ENCODE peak calls at places on chromosomes 5 and 9, in seven cellular contexts. R is PC-3, S is tibial nerve, E is left ventricle myocardium inferior, A is cardiac muscle cell, B is pancreas, U is tibial artery. J is an unnamed sample.

GRCh38 chr5:134582281-134582680 is 50.3 kb downstream of the SAR1B start:
- DNase-seq in E (no peak), U (no peak), R (no peak), S (no peak), B (no peak), A (no peak), J (no peak)

GRCh38 chr5:179373101-179373934 is 28.1 kb upstream of the ADAMTS2 start:
- DNase-seq in E (no peak), R (no peak), S (no peak), B (no peak), U (peak; percentile 9), A (no peak), J (no peak)

GRCh38 chr5:155418960-155419579 is 405.5 kb downstream of the KIF4B start:
- DNase-seq in B (no peak), R (no peak), E (no peak), A (no peak), S (no peak), U (no peak), J (peak; percentile 2)

GRCh38 chr9:77486968-77487367 is 161.2 kb downstream of the GNA14 start:
- DNase-seq in E (no peak), R (peak; percentile 35), U (no peak), A (no peak), B (no peak), S (no peak), J (peak; percentile 70)

GRCh38 chr9:84229186-84229585 is 111.4 kb downstream of the SLC28A3 start:
- DNase-seq in S (no peak), A (no peak), E (no peak), R (no peak), U (no peak), B (no peak), J (no peak)

GRCh38 chr9:128382261-128382660 is 11.1 kb downstream of the URM1 start:
- DNase-seq in S (no peak), U (no peak), A (no peak), R (no peak), B (no peak), E (no peak), J (no peak)

GRCh38 chr5:141747152-141747640 is 65.2 kb upstream of the ARAP3 start:
- DNase-seq in E (peak; percentile 87), U (peak; percentile 47), S (peak; percentile 22), B (peak; percentile 74), A (peak; percentile 87), R (peak; percentile 41), J (no peak)

GRCh38 chr5:40691894-40692293 is 12.2 kb downstream of the PTGER4 start:
- DNase-seq in R (no peak), A (no peak), B (no peak), U (no peak), S (no peak), E (no peak), J (no peak)

GRCh38 chr5:55037046-55037771 is 13.2 kb downstream of the GZMK start:
- DNase-seq in U (no peak), B (no peak), R (no peak), E (no peak), A (no peak), S (no peak), J (no peak)

GRCh38 chr5:56625577-56625976 is 189.8 kb upstream of the MAP3K1 start:
- DNase-seq in U (no peak), S (no peak), A (peak; percentile 91), B (no peak), R (peak; percentile 66), E (no peak), J (peak; percentile 82)

GRCh38 chr5:132771559-132771998 is 5.5 kb downstream of the SEPTIN8 start:
- DNase-seq in S (no peak), R (no peak), A (peak; percentile 73), E (peak; percentile 60), U (peak; percentile 76), B (no peak), J (no peak)

GRCh38 chr5:61304611-61305369 is 27.3 kb upstream of the ZSWIM6 start:
- DNase-seq in R (peak; percentile 88), E (peak; percentile 18), B (peak; percentile 35), A (peak; percentile 87), U (no peak), S (no peak), J (peak; percentile 100)

GRCh38 chr5:107652839-107653607 is 17.7 kb downstream of the EFNA5 start:
- DNase-seq in R (no peak), E (no peak), B (no peak), U (no peak), S (no peak), A (no peak), J (no peak)

GRCh38 chr9:89137548-89138462 is 40.8 kb downstream of the SHC3 start:
- DNase-seq in U (peak; percentile 82), E (peak; percentile 19), S (peak; percentile 37), B (peak; percentile 6), R (peak; percentile 90), A (peak; percentile 97), J (peak; percentile 92)

GRCh38 chr5:82719368-82719767 is 357.8 kb downstream of the TMEM167A start:
- DNase-seq in B (no peak), R (peak; percentile 3), A (peak; percentile 68), S (no peak), E (no peak), U (no peak), J (peak; percentile 18)

GRCh38 chr9:129712595-129713524 is 40.0 kb downstream of the PTGES start:
- DNase-seq in E (no peak), A (peak; percentile 52), U (no peak), R (peak; percentile 12), B (no peak), S (no peak), J (no peak)

GRCh38 chr9:91395553-91396470 is 27.8 kb downstream of the NFIL3 start:
- DNase-seq in E (no peak), R (peak; percentile 77), B (no peak), S (no peak), A (peak; percentile 89), U (no peak), J (peak; percentile 93)

GRCh38 chr9:94086468-94086867 is 2.2 kb downstream of the PTPDC1 start:
- DNase-seq in B (no peak), U (no peak), E (no peak), A (peak; percentile 81), R (peak; percentile 91), S (no peak), J (peak; percentile 84)

GRCh38 chr5:163260961-163261360 is 176.4 kb upstream of the CCNG1 start:
- DNase-seq in S (no peak), U (no peak), B (no peak), A (no peak), E (no peak), R (no peak), J (no peak)

GRCh38 chr5:18652404-18653215 is 1018.4 kb downstream of the TAF11L14 start:
- DNase-seq in R (no peak), U (no peak), S (no peak), E (no peak), A (no peak), B (no peak), J (no peak)

GRCh38 chr5:24167791-24168190 is 477.0 kb downstream of the CDH10 start:
- DNase-seq in A (no peak), E (no peak), R (peak; percentile 10), B (no peak), U (no peak), S (no peak), J (peak; percentile 9)

GRCh38 chr5:15013654-15014463 is 142.3 kb upstream of the ANKH start:
- DNase-seq in A (peak; percentile 85), U (no peak), B (no peak), E (no peak), S (no peak), R (peak; percentile 93), J (peak; percentile 72)
- TF ChIP-seq CTCF in A (peak; percentile 62), U (peak; percentile 63), B (peak; percentile 63), E (peak; percentile 80), S (peak; percentile 51), R (peak; percentile 89), J (peak; percentile 41)

GRCh38 chr9:14395300-14396082 is 81.5 kb upstream of the NFIB start:
- DNase-seq in S (no peak), E (peak; percentile 42), B (no peak), A (no peak), U (no peak), R (no peak), J (no peak)
- TF ChIP-seq CTCF in S (no peak), E (no peak), B (no peak), A (no peak), U (no peak), R (no peak), J (no peak)

GRCh38 chr9:79684711-79685575 is 113.2 kb downstream of the TLE4 start:
- DNase-seq in U (no peak), R (no peak), S (no peak), B (no peak), E (no peak), A (no peak), J (peak; percentile 63)

GRCh38 chr9:79688363-79688762 is 116.6 kb downstream of the TLE4 start:
- DNase-seq in R (no peak), A (no peak), S (no peak), E (no peak), B (no peak), U (no peak), J (no peak)

GRCh38 chr9:79685576-79685975 is 113.8 kb downstream of the TLE4 start:
- DNase-seq in B (no peak), S (no peak), U (no peak), R (no peak), A (no peak), E (no peak), J (peak; percentile 18)

GRCh38 chr9:79687131-79687447 is 115.3 kb downstream of the TLE4 start:
- DNase-seq in R (no peak), S (no peak), E (no peak), B (no peak), A (no peak), U (no peak), J (no peak)

DNA sequence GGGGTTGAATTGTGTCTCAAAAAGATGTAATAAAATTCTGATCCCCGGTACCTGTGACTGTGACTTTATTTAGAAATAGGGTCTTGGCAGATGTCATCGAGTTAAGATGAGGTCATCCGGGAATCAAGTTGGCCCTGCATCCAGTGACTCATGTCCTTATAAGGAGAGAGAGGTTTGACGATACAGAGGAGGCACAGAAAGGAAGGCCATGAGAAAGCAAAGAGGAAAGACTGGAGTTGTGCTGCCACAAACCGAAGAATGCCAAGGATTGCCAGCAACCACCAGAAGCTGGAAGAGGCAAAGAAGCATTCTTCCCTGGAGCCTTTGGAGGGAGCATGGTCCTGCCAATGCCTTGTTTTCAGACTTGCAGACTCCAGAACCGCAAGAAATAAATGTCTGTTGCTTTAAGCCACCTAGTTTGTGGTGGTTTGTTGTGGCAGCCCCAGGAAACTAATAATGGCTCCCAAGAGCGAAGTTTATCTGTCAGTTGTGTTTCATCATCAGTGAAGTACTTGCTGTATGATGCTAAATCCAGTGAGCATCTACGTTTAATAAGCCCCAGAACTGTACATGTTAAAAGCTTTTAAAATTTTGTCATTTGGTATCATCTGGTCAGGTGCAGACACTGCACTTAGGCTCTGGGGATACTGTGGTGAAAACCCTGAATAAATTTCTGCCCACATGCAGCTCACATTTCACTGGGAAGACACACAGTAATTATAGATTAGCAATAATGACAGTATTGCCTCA is 114.8 kb downstream of the TLE4 start:
- DNase-seq in B (no peak), E (no peak), A (peak; percentile 83), S (no peak), U (peak; percentile 40), R (peak; percentile 35), J (peak; percentile 48)
- TF ChIP-seq CTCF in B (no peak), E (no peak), A (peak; percentile 11), S (no peak), U (no peak), R (no peak), J (no peak)

DNA sequence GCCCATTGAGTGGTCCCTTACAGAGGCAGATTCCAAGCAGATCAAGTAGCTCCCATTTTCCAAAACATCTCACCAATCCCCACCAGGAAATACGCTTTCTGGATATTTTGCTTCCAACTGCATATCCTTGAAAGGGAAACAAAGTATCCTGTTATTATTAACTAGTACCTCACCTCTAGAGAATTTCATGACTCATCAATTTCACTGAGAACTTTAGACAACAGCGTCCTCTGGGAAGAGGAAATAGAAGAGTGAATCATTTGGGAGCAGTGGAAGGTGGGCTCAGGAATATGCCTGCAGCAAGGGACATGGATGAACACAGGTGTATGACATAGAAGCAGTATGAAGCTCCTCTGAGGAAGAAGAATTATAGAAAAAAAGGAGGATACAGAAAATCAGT is 186.7 kb downstream of the MARCHF11 start:
- DNase-seq in U (no peak), S (no peak), A (peak; percentile 59), B (no peak), E (no peak), R (peak; percentile 61), J (peak; percentile 95)
- TF ChIP-seq CTCF in U (no peak), S (no peak), A (peak; percentile 23), B (no peak), E (no peak), R (no peak), J (peak; percentile 14)